ENCODE peak calls at places on chromosomes 11 and 22, in ten cellular contexts. V, A, C, D, U, G, Z, F, N and P are unnamed samples.

GRCh38 chr11:74459584-74459983 is 7.8 kb downstream of the KCNE3 start:
- DNase-seq in F (no peak), A (no peak), N (no peak), Z (no peak), V (no peak), C (no peak), D (no peak), G (no peak), U (no peak), P (no peak)

GRCh38 chr11:14908214-14908880 is 16.3 kb upstream of the CYP2R1 start:
- DNase-seq in G (no peak), D (no peak), A (no peak), N (peak; percentile 65), C (peak; percentile 35), F (no peak), V (no peak), Z (peak; percentile 84), U (peak; percentile 56), P (no peak)

GRCh38 chr11:48095779-48096470 is 115.6 kb downstream of the PTPRJ start:
- DNase-seq in U (no peak), Z (no peak), F (no peak), C (no peak), A (no peak), N (no peak), D (no peak), V (no peak), G (no peak), P (no peak)

GRCh38 chr11:129089279-129089678 is 102.8 kb downstream of the ARHGAP32 start:
- DNase-seq in N (no peak), A (no peak), F (no peak), U (no peak), G (no peak), Z (no peak), D (no peak), C (no peak), V (no peak), P (no peak)

GRCh38 chr11:46560300-46561025 is 33.4 kb downstream of the AMBRA1 start:
- DNase-seq in G (no peak), D (no peak), A (no peak), F (no peak), Z (no peak), C (no peak), V (no peak), N (peak; percentile 64), U (peak; percentile 59), P (no peak)

GRCh38 chr11:74282421-74282820 is 29.0 kb downstream of the P4HA3 start:
- DNase-seq in A (no peak), Z (peak; percentile 65), D (no peak), G (no peak), N (no peak), F (no peak), V (no peak), U (no peak), C (no peak), P (no peak)

GRCh38 chr22:30878516-30879365 is 89.8 kb downstream of the MORC2 start:
- DNase-seq in F (no peak), G (no peak), V (no peak), C (no peak), N (no peak), U (no peak), Z (no peak), D (peak; percentile 39), A (no peak), P (no peak)

GRCh38 chr22:27804683-27805297 is 3.2 kb upstream of the MN1 start:
- DNase-seq in N (peak; percentile 53), F (no peak), Z (peak; percentile 56), V (no peak), D (no peak), C (peak; percentile 77), A (no peak), G (no peak), U (peak; percentile 64), P (no peak)

GRCh38 chr22:39209756-39210155 is 35.0 kb downstream of the PDGFB start:
- DNase-seq in F (peak; percentile 43), N (no peak), U (no peak), Z (peak; percentile 99), D (no peak), C (no peak), A (no peak), V (no peak), G (no peak), P (no peak)

GRCh38 chr22:37270928-37271650 is 11.2 kb upstream of the CYTH4 start:
- DNase-seq in D (no peak), C (no peak), G (no peak), N (no peak), U (no peak), Z (no peak), V (no peak), F (no peak), A (no peak), P (no peak)

GRCh38 chr11:83736689-83737088 is 450.5 kb upstream of the CCDC90B start:
- DNase-seq in C (no peak), G (no peak), N (no peak), D (no peak), Z (no peak), U (no peak), V (no peak), F (no peak), A (no peak), P (no peak)

GRCh38 chr11:2700415-2701211 is 819 bp upstream of the KCNQ1OT1 start:
- DNase-seq in D (peak; percentile 82), N (peak; percentile 74), G (peak; percentile 23), Z (peak; percentile 75), F (peak; percentile 75), A (no peak), V (no peak), C (peak; percentile 32), U (peak; percentile 74), P (no peak)